ENCODE peak calls at places on chromosomes 12 and 14, in nine cellular contexts. U is Peyer's patch, L is tibial nerve, W is stomach, K is tibial artery, H is breast epithelium, R is heart left ventricle, E is upper lobe of right lung, Q is MM.1S. V is an unnamed sample.

GRCh38 chr12:62893276-62893675 is 41.7 kb downstream of the PPM1H start:
- DNase-seq in E (no peak), Q (no peak), H (no peak), K (no peak), W (no peak), U (no peak), L (no peak), R (no peak), V (no peak)

GRCh38 chr14:67515386-67516079 is 17.6 kb upstream of the PLEKHH1 start:
- DNase-seq in E (peak; percentile 70), L (no peak), Q (peak; percentile 22), W (peak; percentile 29), K (no peak), H (no peak), R (no peak), U (peak; percentile 44), V (peak; percentile 40)

GRCh38 chr14:75278422-75279152 is at the start of gene FOS:
- DNase-seq in R (peak; percentile 94), H (peak; percentile 92), Q (peak; percentile 80), U (peak; percentile 92), L (peak; percentile 96), E (peak; percentile 95), W (peak; percentile 93), K (peak; percentile 93), V (peak; percentile 95)

GRCh38 chr12:51424094-51424661 is 453 bp upstream of the SLC4A8 start:
- DNase-seq in Q (no peak), H (no peak), U (no peak), E (no peak), R (no peak), L (no peak), K (no peak), W (no peak), V (no peak)

GRCh38 chr12:89276860-89277259 is 75.4 kb downstream of the DUSP6 start:
- DNase-seq in L (no peak), K (no peak), U (no peak), R (no peak), W (no peak), E (no peak), H (no peak), Q (no peak), V (no peak)

GRCh38 chr14:75383721-75384120 is 44.1 kb upstream of the JDP2 start:
- DNase-seq in U (no peak), E (no peak), W (no peak), K (no peak), Q (no peak), R (no peak), L (no peak), H (no peak), V (no peak)

GRCh38 chr12:4037747-4038312 is 164.6 kb upstream of the PARP11 start:
- DNase-seq in R (peak; percentile 34), K (peak; percentile 48), E (no peak), W (peak; percentile 35), L (peak; percentile 87), Q (no peak), H (no peak), U (no peak), V (peak; percentile 64)

GRCh38 chr12:117035287-117035686 is 63.9 kb downstream of the TESC start:
- DNase-seq in L (no peak), K (no peak), E (no peak), Q (no peak), U (no peak), R (no peak), W (no peak), H (no peak), V (no peak)

GRCh38 chr14:68405959-68406358 is 386.9 kb downstream of the ZFP36L1 start:
- DNase-seq in L (no peak), W (no peak), R (no peak), K (no peak), H (no peak), Q (no peak), U (no peak), E (no peak), V (no peak)

GRCh38 chr12:19423531-19423930 is 15.8 kb upstream of the AEBP2 start:
- DNase-seq in U (no peak), E (no peak), K (no peak), Q (no peak), L (no peak), R (no peak), H (no peak), W (no peak), V (no peak)

GRCh38 chr12:95083938-95084337 is 10.5 kb upstream of the NR2C1 start:
- DNase-seq in W (no peak), R (no peak), H (no peak), U (no peak), Q (no peak), K (no peak), L (peak; percentile 60), E (no peak), V (peak; percentile 50)

GRCh38 chr12:22262309-22262708 is 72.2 kb downstream of the ST8SIA1 start:
- DNase-seq in K (no peak), W (no peak), Q (no peak), R (no peak), H (no peak), L (no peak), U (no peak), E (no peak), V (no peak)

GRCh38 chr14:101878222-101879211 is 85.9 kb upstream of the DYNC1H1 start:
- DNase-seq in Q (no peak), L (no peak), H (no peak), E (no peak), U (no peak), W (peak; percentile 37), K (no peak), R (no peak), V (no peak)

GRCh38 chr12:24027352-24027751 is 77.9 kb upstream of the SOX5 start:
- DNase-seq in L (no peak), Q (no peak), W (no peak), U (no peak), E (no peak), K (no peak), R (no peak), H (no peak), V (no peak)

GRCh38 chr12:104168596-104168995 is 30.6 kb upstream of the NFYB start:
- DNase-seq in L (no peak), U (no peak), K (no peak), H (no peak), R (no peak), Q (no peak), E (no peak), W (no peak), V (no peak)

GRCh38 chr12:120905856-120906384 is 1.8 kb upstream of the SPPL3 start:
- DNase-seq in E (no peak), L (no peak), W (peak; percentile 36), Q (no peak), R (no peak), K (no peak), U (no peak), H (no peak), V (no peak)
- H3K27ac ChIP-seq in E (no peak overlapping the region), L (no peak overlapping the region), W (no peak overlapping the region), Q (no peak overlapping the region), R (no peak overlapping the region), K (peak overlapping the region; percentile 83), U (no peak overlapping the region), H (peak overlapping the region; percentile 58), V (no peak overlapping the region)

DNA sequence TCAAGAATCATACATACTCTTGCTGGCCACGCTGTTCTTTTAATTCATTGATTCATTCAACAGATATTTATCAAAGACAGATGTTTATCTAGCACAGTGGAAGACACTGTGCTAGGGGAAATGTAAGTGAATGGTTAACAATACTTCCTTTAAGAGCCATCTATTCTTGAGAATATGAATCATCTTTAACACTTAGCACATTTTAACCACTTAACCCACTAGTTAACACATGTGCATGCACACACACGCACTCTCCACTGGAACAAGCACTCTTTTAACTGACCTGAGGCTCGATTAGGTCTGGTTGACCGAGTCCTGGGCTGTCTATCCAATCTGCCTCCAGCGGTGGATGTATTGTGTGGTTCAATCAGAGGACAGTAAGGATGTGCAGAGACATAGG is 34.6 kb downstream of the LMNTD1 start:
- DNase-seq in U (no peak), H (no peak), K (no peak), E (no peak), R (no peak), Q (no peak), W (no peak), L (no peak), V (no peak)
- H3K4me3 ChIP-seq in U (no peak overlapping the region), H (no peak overlapping the region), K (no peak overlapping the region), E (no peak overlapping the region), R (no peak overlapping the region), Q (no peak overlapping the region), W (no peak overlapping the region), L (no peak overlapping the region), V (no peak overlapping the region)

DNA sequence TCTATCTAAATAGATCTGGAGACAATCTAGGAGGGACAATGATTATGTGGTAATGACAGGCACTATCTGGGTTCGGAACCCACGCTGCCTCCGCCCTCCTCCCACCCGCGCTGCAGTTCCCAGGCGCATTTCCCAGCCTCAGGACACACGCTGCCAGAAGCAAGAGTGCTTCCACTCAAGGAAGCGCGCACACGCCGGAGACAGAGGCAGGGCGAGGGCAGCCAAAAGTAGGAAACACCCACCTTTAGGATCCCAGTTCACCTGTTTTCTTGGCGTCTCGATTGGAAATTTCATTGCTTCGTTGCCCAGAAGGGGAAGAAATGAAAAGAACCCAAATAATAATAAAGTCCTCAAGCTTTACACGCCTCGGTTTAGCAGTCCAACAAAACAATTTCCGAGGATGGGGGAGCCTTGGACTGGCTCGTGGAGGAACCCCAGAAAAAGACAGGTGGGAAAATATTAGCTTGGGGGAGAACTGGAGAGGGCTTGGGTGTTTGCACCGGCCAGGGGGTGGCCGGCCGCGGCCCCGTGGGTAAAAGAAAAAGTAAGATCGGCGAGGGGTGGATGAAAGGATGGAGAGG is 474 bp downstream of the KCNK10 start:
- DNase-seq in L (no peak), H (no peak), W (no peak), Q (no peak), R (no peak), U (no peak), K (no peak), E (no peak), V (no peak)
- H3K27me3 ChIP-seq in L (peaks cover 64% of the 10 kb centered on the region), H (no peaks in the 10 kb centered on the region), W (peaks cover 18% of the 10 kb centered on the region), Q (no peaks in the 10 kb centered on the region), R (peaks cover 57% of the 10 kb centered on the region), U (no peaks in the 10 kb centered on the region), K (peaks cover 61% of the 10 kb centered on the region), E (peaks cover 53% of the 10 kb centered on the region), V (peaks cover 43% of the 10 kb centered on the region)

GRCh38 chr12:46553266-46553665 is 180.7 kb upstream of the SLC38A2 start:
- DNase-seq in K (peak; percentile 41), E (no peak), Q (no peak), L (peak; percentile 46), H (no peak), R (no peak), U (no peak), W (no peak), V (no peak)

GRCh38 chr12:46546634-46547273 is 174.2 kb upstream of the SLC38A2 start:
- DNase-seq in R (no peak), H (no peak), E (no peak), L (no peak), K (no peak), Q (peak; percentile 78), U (no peak), W (no peak), V (peak; percentile 10)

GRCh38 chr12:46550266-46550879 is 177.8 kb upstream of the SLC38A2 start:
- DNase-seq in K (no peak), E (no peak), L (no peak), Q (no peak), H (no peak), R (no peak), U (no peak), W (no peak), V (no peak)

GRCh38 chr12:46549527-46550265 is 177.1 kb upstream of the SLC38A2 start:
- DNase-seq in U (no peak), R (no peak), Q (peak; percentile 82), E (no peak), W (no peak), L (no peak), H (no peak), K (no peak), V (no peak)

GRCh38 chr12:46547421-46548340 is 175.1 kb upstream of the SLC38A2 start:
- DNase-seq in H (no peak), L (no peak), R (no peak), K (no peak), W (no peak), Q (no peak), E (no peak), U (no peak), V (no peak)
- H3K27ac ChIP-seq in H (no peak overlapping the region), L (no peak overlapping the region), R (no peak overlapping the region), K (no peak overlapping the region), W (no peak overlapping the region), Q (peak overlapping the region; percentile 71), E (no peak overlapping the region), U (no peak overlapping the region), V (no peak overlapping the region)